ENCODE peak calls at places on chromosomes 2 and 18, in seven cellular contexts. Z is adipocyte; C is Calu3; G is cardiac fibroblast; F is stimulated activated CD4-positive, alpha-beta T cell treated with anti-CD3 and anti-CD28 coated beads, Interleukin-12 subunit alpha, Interleukin-12 subunit beta, amount 100 ng/mL, for 4 hours; O is foreskin keratinocyte; E is NCI-H1930. S is an unnamed sample.

GRCh38 chr2:98608962-98609604 is 694 bp downstream of the UNC50 start:
- DNase-seq in Z (peak), C (peak), G (peak), F (no peak), O (no peak), E (no peak), S (no peak)

GRCh38 chr2:143530753-143531152 is 401.5 kb downstream of the ARHGAP15 start:
- DNase-seq in Z (no peak), C (no peak), G (peak), F (no peak), O (no peak), E (no peak), S (no peak)

GRCh38 chr2:159153063-159153462 is 133.4 kb downstream of the WDSUB1 start:
- DNase-seq in Z (no peak), C (no peak), G (peak), F (no peak), O (no peak), E (no peak), S (no peak)

GRCh38 chr2:46913471-46914381 is 1.9 kb downstream of the MCFD2 start:
- DNase-seq in Z (peak), C (peak), G (peak), F (no peak), O (no peak), E (peak), S (no peak)

GRCh38 chr2:132902626-132903025 is 232.6 kb upstream of the LYPD1 start:
- DNase-seq in Z (no peak), C (no peak), G (no peak), F (no peak), O (peak), E (no peak), S (no peak)

GRCh38 chr2:45724329-45724728 is 72.9 kb downstream of the PRKCE start:
- DNase-seq in Z (peak), C (no peak), G (no peak), F (no peak), O (no peak), E (no peak), S (no peak)

GRCh38 chr2:18651842-18652774 is 62.7 kb upstream of the NT5C1B start:
- DNase-seq in Z (peak), C (no peak), G (peak), F (no peak), O (no peak), E (no peak), S (no peak)

GRCh38 chr2:75561566-75562512 is 1.1 kb upstream of the EVA1A start:
- DNase-seq in Z (peak), C (no peak), G (no peak), F (no peak), O (no peak), E (no peak), S (no peak)

GRCh38 chr2:227115761-227116160 is 48.2 kb downstream of the COL4A4 start:
- DNase-seq in Z (peak), C (no peak), G (no peak), F (no peak), O (no peak), E (no peak), S (no peak)

GRCh38 chr2:42031783-42032620 is 15.8 kb upstream of the PKDCC start:
- DNase-seq in Z (no peak), C (no peak), G (no peak), F (no peak), O (no peak), E (no peak), S (peak)

GRCh38 chr18:46883180-46883579 is 34.1 kb downstream of the PIAS2 start:
- DNase-seq in Z (no peak), C (no peak), G (no peak), F (no peak), O (no peak), E (no peak), S (no peak)

GRCh38 chr2:236120006-236120740 is 48.0 kb downstream of the GBX2 start:
- DNase-seq in Z (no peak), C (no peak), G (no peak), F (no peak), O (no peak), E (no peak), S (no peak)

GRCh38 chr18:36662000-36662399 is 166.8 kb downstream of the TPGS2 start:
- DNase-seq in Z (peak), C (peak), G (peak), F (no peak), O (no peak), E (peak), S (no peak)

GRCh38 chr18:12278765-12279682 is 24.9 kb downstream of the CIDEA start:
- DNase-seq in Z (peak), C (no peak), G (peak), F (no peak), O (no peak), E (no peak), S (peak)

GRCh38 chr2:11325961-11326691 is 18.3 kb downstream of the ROCK2 start:
- DNase-seq in Z (no peak), C (no peak), G (no peak), F (no peak), O (no peak), E (no peak), S (no peak)

GRCh38 chr2:159131882-159132281 is 154.6 kb downstream of the WDSUB1 start:
- DNase-seq in Z (peak), C (no peak), G (peak), F (no peak), O (peak), E (no peak), S (no peak)

GRCh38 chr2:107235491-107236254 is 349.7 kb upstream of the ST6GAL2 start:
- DNase-seq in Z (no peak), C (no peak), G (no peak), F (no peak), O (no peak), E (no peak), S (no peak)

GRCh38 chr2:158984554-158985207 is 16.2 kb downstream of the TANC1 start:
- DNase-seq in Z (peak), C (no peak), G (no peak), F (no peak), O (no peak), E (no peak), S (peak)

GRCh38 chr2:119425119-119425405 is 6.6 kb upstream of the TMEM37 start:
- DNase-seq in Z (no peak), C (no peak), G (no peak), F (no peak), O (no peak), E (no peak), S (no peak)

GRCh38 chr2:149652925-149653324 is 65.3 kb upstream of the MMADHC start:
- DNase-seq in Z (no peak), C (no peak), G (peak), F (no peak), O (no peak), E (no peak), S (no peak)

GRCh38 chr2:18966131-18966530 is 376.8 kb upstream of the NT5C1B start:
- DNase-seq in Z (no peak), C (no peak), G (no peak), F (no peak), O (no peak), E (no peak), S (no peak)

GRCh38 chr2:16381511-16381910 is 284.1 kb downstream of the CYRIA start:
- DNase-seq in Z (no peak), C (no peak), G (no peak), F (no peak), O (no peak), E (no peak), S (no peak)

GRCh38 chr2:27249077-27249890 is 13.6 kb downstream of the SLC30A3 start:
- DNase-seq in Z (no peak), C (no peak), G (no peak), F (no peak), O (no peak), E (no peak), S (no peak)

GRCh38 chr18:26504831-26505230 is 43.5 kb downstream of the KCTD1 start:
- DNase-seq in Z (no peak), C (no peak), G (no peak), F (no peak), O (no peak), E (no peak), S (no peak)

GRCh38 chr18:76385681-76385975 is 109.4 kb downstream of the ZNF516 start:
- DNase-seq in Z (no peak), C (no peak), G (no peak), F (no peak), O (no peak), E (no peak), S (no peak)

GRCh38 chr18:44725300-44726096 is 44.8 kb downstream of the SETBP1 start:
- DNase-seq in Z (peak), C (peak), G (peak), F (peak), O (no peak), E (no peak), S (no peak)

GRCh38 chr18:58671941-58672565 is 788 bp downstream of the MALT1 start:
- DNase-seq in Z (peak), C (no peak), G (peak), F (no peak), O (no peak), E (no peak), S (peak)

GRCh38 chr2:241804326-241805276 is 4.4 kb upstream of the NEU4 start:
- DNase-seq in Z (peak), C (no peak), G (peak), F (peak), O (no peak), E (no peak), S (no peak)

GRCh38 chr2:191571163-191571769 is 106.7 kb upstream of the NABP1 start:
- DNase-seq in Z (peak), C (no peak), G (peak), F (no peak), O (no peak), E (no peak), S (peak)

GRCh38 chr2:169716938-169717690 is 16.5 kb upstream of the KLHL23 start:
- DNase-seq in Z (no peak), C (no peak), G (peak), F (no peak), O (peak), E (no peak), S (no peak)

GRCh38 chr2:9473308-9473984 is 905 bp upstream of the IAH1 start:
- DNase-seq in Z (no peak), C (peak), G (no peak), F (no peak), O (no peak), E (peak), S (peak)

GRCh38 chr2:129891341-129892320 is 87.8 kb upstream of the RAB6C start:
- DNase-seq in Z (no peak), C (no peak), G (no peak), F (no peak), O (no peak), E (no peak), S (no peak)

GRCh38 chr18:8751692-8752091 is 46.3 kb downstream of the MTCL1 start:
- DNase-seq in Z (peak), C (no peak), G (no peak), F (no peak), O (no peak), E (no peak), S (no peak)

GRCh38 chr2:12787891-12788783 is 71.4 kb downstream of the TRIB2 start:
- DNase-seq in Z (peak), C (no peak), G (peak), F (no peak), O (no peak), E (no peak), S (no peak)

GRCh38 chr2:146837857-146838256 is 1007.0 kb upstream of the ACVR2A start:
- DNase-seq in Z (no peak), C (no peak), G (no peak), F (no peak), O (peak), E (no peak), S (no peak)

GRCh38 chr2:82652117-82652516 is 1807.0 kb downstream of the SUCLG1 start:
- DNase-seq in Z (no peak), C (no peak), G (no peak), F (no peak), O (no peak), E (no peak), S (no peak)